ENCODE peak calls at places on chromosomes 1 and 21, in four cellular contexts. E is uterus, L is heart left ventricle, V is ovary. Z is an unnamed sample.

GRCh38 chr1:82565146-82565545 is 764.4 kb downstream of the ADGRL2 start:
- DNase-seq in E (no peak), L (no peak), V (no peak), Z (peak; percentile 16)

GRCh38 chr1:112396668-112397025 is 633 bp downstream of the CTTNBP2NL start:
- DNase-seq in E (no peak), L (no peak), V (no peak), Z (no peak)

GRCh38 chr1:5390497-5390896 is 601.7 kb downstream of the NPHP4 start:
- DNase-seq in E (no peak), L (no peak), V (no peak), Z (no peak)

GRCh38 chr1:6727535-6727934 is 25.9 kb upstream of the DNAJC11 start:
- DNase-seq in E (peak; percentile 29), L (no peak), V (peak; percentile 23), Z (no peak)

GRCh38 chr1:204751883-204752687 is 66.5 kb upstream of the LRRN2 start:
- DNase-seq in E (no peak), L (no peak), V (no peak), Z (no peak)

GRCh38 chr1:17825273-17826164 is 70.4 kb downstream of the ACTL8 start:
- DNase-seq in E (no peak), L (no peak), V (no peak), Z (no peak)

GRCh38 chr1:74693473-74693872 is 19.9 kb upstream of the ERICH3 start:
- DNase-seq in E (no peak), L (no peak), V (no peak), Z (no peak)

GRCh38 chr1:54069792-54070548 is 16.6 kb downstream of the TCEANC2 start:
- DNase-seq in E (no peak), L (no peak), V (no peak), Z (no peak)

GRCh38 chr1:219938706-219939105 is 10.3 kb upstream of the SLC30A10 start:
- DNase-seq in E (no peak), L (no peak), V (no peak), Z (no peak)

GRCh38 chr1:111736548-111737215 is 2.5 kb downstream of the INKA2 start:
- DNase-seq in E (no peak), L (peak; percentile 81), V (peak; percentile 43), Z (no peak)

GRCh38 chr1:172653015-172653709 is 5.7 kb upstream of the FASLG start:
- DNase-seq in E (no peak), L (no peak), V (no peak), Z (no peak)

GRCh38 chr21:15324542-15324941 is 259.7 kb upstream of the NRIP1 start:
- DNase-seq in E (no peak), L (no peak), V (no peak), Z (no peak)

GRCh38 chr1:229665912-229666558 is 40.0 kb downstream of the URB2 start:
- DNase-seq in E (no peak), L (no peak), V (no peak), Z (no peak)

GRCh38 chr21:45822429-45823099 is 159.0 kb upstream of the COL6A1 start:
- DNase-seq in E (no peak), L (peak; percentile 42), V (no peak), Z (no peak)

GRCh38 chr1:66628951-66629350 is 95.0 kb downstream of the SGIP1 start:
- DNase-seq in E (no peak), L (no peak), V (no peak), Z (no peak)

GRCh38 chr1:57468661-57469523 is 45.0 kb upstream of the DAB1 start:
- DNase-seq in E (no peak), L (no peak), V (no peak), Z (no peak)

GRCh38 chr1:1665815-1666251 is 7.0 kb upstream of the CDK11B start:
- DNase-seq in E (no peak), L (no peak), V (no peak), Z (no peak)

GRCh38 chr1:231776006-231776707 is 149.6 kb downstream of the DISC1 start:
- DNase-seq in E (no peak), L (no peak), V (no peak), Z (no peak)

GRCh38 chr1:217526636-217527035 is 104.3 kb downstream of the GPATCH2 start:
- DNase-seq in E (no peak), L (no peak), V (no peak), Z (no peak)

GRCh38 chr1:184002071-184002470 is 35.5 kb downstream of the COLGALT2 start:
- DNase-seq in E (no peak), L (no peak), V (no peak), Z (no peak)

GRCh38 chr1:22749503-22749902 is 38.9 kb downstream of the EPHB2 start:
- DNase-seq in E (no peak), L (no peak), V (no peak), Z (no peak)

GRCh38 chr1:240027059-240027462 is 64.6 kb upstream of the FMN2 start:
- DNase-seq in E (no peak), L (no peak), V (no peak), Z (no peak)

GRCh38 chr1:46489638-46490602 is at the start of gene DMBX1:
- DNase-seq in E (no peak), L (peak; percentile 54), V (no peak), Z (peak; percentile 37)

GRCh38 chr1:107016376-107016978 is 40.0 kb upstream of the PRMT6 start:
- DNase-seq in E (no peak), L (no peak), V (no peak), Z (no peak)

GRCh38 chr1:162368451-162368850 is 8.2 kb downstream of the SPATA46 start:
- DNase-seq in E (no peak), L (no peak), V (no peak), Z (no peak)

GRCh38 chr1:77847621-77848080 is 40.8 kb upstream of the NEXN start:
- DNase-seq in E (no peak), L (no peak), V (no peak), Z (no peak)

GRCh38 chr21:26800455-26801454 is 44.5 kb downstream of the ADAMTS1 start:
- DNase-seq in E (peak; percentile 56), L (no peak), V (peak; percentile 69), Z (no peak)

GRCh38 chr1:33373606-33374005 is 52.7 kb upstream of the A3GALT2 start:
- DNase-seq in E (no peak), L (peak; percentile 55), V (no peak), Z (no peak)

GRCh38 chr1:6180578-6181311 is 624 bp upstream of the CHD5 start:
- DNase-seq in E (no peak), L (no peak), V (peak; percentile 34), Z (no peak)

GRCh38 chr1:232788235-232788872 is 16.9 kb upstream of the MAP10 start:
- DNase-seq in E (no peak), L (no peak), V (no peak), Z (no peak)

GRCh38 chr1:231187556-231187955 is 25.7 kb downstream of the TRIM67 start:
- DNase-seq in E (no peak), L (no peak), V (no peak), Z (no peak)

GRCh38 chr1:31769720-31770390 is 5.7 kb upstream of the ADGRB2 start:
- DNase-seq in E (no peak), L (no peak), V (no peak), Z (peak; percentile 65)
- TF ChIP-seq POLR2A in E (no peak), L (no peak), V (no peak), Z (no peak)

GRCh38 chr1:10791117-10791951 is 5.1 kb downstream of the CASZ1 start:
- DNase-seq in E (no peak), L (no peak), V (no peak), Z (peak; percentile 45)

GRCh38 chr1:10788592-10789006 is 7.8 kb downstream of the CASZ1 start:
- DNase-seq in E (no peak), L (peak; percentile 82), V (no peak), Z (peak; percentile 36)

GRCh38 chr1:10787274-10787673 is 9.2 kb downstream of the CASZ1 start:
- DNase-seq in E (no peak), L (no peak), V (no peak), Z (no peak)

GRCh38 chr1:10789392-10790154 is 6.9 kb downstream of the CASZ1 start:
- DNase-seq in E (no peak), L (no peak), V (no peak), Z (no peak)

GRCh38 chr1:10790155-10790707 is 6.2 kb downstream of the CASZ1 start:
- DNase-seq in E (no peak), L (no peak), V (no peak), Z (no peak)
- H3K4me1 ChIP-seq in E (no peaks in the 10 kb centered on the region), L (peaks cover under 1% of the 10 kb centered on the region), V (peaks cover 6% of the 10 kb centered on the region), Z (peaks cover 10% of the 10 kb centered on the region)

DNA sequence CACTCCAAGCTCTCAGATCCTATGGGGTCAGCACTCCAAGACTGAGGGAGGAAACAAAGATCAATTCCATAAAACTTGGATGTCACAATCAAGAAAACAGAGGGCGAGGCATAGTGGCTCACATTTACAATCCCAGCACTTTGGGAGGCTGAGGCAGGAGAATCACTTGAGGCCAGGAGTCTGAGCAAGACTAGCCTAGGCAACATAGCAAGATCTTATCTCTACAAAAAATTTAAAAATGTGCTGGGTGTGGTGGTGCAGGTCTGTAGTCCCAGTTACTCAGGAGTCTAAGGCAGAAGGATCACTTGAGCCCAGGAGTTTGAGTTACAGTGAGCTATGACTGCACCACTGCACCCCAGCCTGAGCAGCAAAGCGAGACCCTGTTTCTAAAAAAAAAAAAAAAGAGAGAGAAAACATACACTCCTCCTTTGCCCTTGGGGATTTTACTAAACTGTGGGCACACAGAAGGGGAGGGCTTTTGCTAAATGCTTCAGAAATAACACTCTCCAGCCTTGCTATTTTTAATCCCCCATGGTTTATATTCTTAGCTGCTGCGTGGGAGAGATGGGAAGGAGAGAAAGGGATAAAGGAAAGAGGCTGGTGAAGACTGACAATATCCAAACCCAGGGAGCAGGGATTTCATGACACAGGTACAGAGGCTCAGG is 18.1 kb downstream of the ARHGEF2 start:
- DNase-seq in E (no peak), L (no peak), V (no peak), Z (no peak)
- H3K36me3 ChIP-seq in E (no peaks in the 10 kb centered on the region), L (peaks cover 67% of the 10 kb centered on the region), V (no peaks in the 10 kb centered on the region), Z (peaks cover 31% of the 10 kb centered on the region)

GRCh38 chr21:33362044-33362555 is 37.3 kb downstream of the IFNAR1 start:
- DNase-seq in E (no peak), L (no peak), V (no peak), Z (peak; percentile 44)
- TF ChIP-seq POLR2A in E (no peak), L (no peak), V (no peak), Z (peak; percentile 53)

DNA sequence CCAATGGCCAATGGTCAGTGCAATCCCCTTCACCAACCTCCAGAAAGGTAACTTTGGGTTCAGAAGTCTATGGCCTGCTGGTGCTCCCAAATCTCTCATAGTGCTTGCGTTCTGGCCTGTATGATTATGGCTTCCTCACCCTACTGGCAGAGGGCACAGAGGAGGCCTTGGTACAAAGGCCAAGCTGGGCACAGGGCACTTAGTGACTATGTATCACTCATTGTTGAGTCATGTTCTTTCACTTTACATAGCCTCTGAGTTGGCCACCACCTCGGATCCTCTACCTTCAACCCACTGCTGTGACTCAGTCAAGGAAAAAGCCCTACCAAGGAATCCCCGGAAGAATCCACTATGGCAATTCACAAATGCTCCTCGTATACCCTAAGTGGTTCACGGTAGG is 72.0 kb upstream of the RALGPS2 start:
- DNase-seq in E (no peak), L (no peak), V (no peak), Z (no peak)
- H3K4me1 ChIP-seq in E (no peaks in the 10 kb centered on the region), L (no peaks in the 10 kb centered on the region), V (no peaks in the 10 kb centered on the region), Z (no peaks in the 10 kb centered on the region)

DNA sequence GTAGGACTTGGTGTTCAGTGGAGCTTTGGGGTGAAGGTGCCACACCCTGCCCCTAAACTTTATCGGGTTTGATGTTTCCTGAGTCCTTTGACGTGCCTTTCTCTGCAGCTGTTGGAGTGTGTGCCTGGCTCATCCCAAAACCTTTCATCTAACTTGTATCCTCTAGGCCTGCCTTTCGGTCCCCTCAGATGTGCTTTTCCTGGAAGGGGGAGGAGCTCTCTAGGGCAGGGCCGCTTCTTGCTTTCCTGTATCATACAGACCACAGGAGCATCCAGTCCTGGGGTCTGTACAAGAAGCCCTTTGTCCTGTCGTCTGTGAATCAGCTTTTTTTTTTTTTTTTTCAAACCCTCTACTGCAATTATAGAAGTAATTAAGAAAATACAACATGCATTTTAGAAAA is 35.7 kb downstream of the PTGFRN start:
- DNase-seq in E (no peak), L (no peak), V (no peak), Z (no peak)
- H3K36me3 ChIP-seq in E (no peaks in the 10 kb centered on the region), L (no peaks in the 10 kb centered on the region), V (no peaks in the 10 kb centered on the region), Z (no peaks in the 10 kb centered on the region)